ENCODE peak calls at places on chromosomes 16 and 17, in four cellular contexts. C is GM12878, G is K562, D is HepG2. Y is an unnamed sample.

GRCh38 chr17:17381438-17382059 is 78.4 kb downstream of the NT5M start:
- DNase-seq in C (no peak), G (no peak), D (peak; percentile 34), Y (no peak)

GRCh38 chr17:45353047-45353446 is 36.2 kb upstream of the MAP3K14 start:
- DNase-seq in G (peak; percentile 27), D (no peak), C (peak; percentile 79), Y (peak; percentile 4)

GRCh38 chr17:58302171-58302918 is 21.6 kb upstream of the MPO start:
- DNase-seq in G (no peak), C (no peak), D (no peak), Y (no peak)

GRCh38 chr16:66266436-66267286 is 99.8 kb upstream of the CDH5 start:
- DNase-seq in G (no peak), C (no peak), D (no peak), Y (no peak)

GRCh38 chr17:48553837-48554236 is 8.9 kb upstream of the HOXB2 start:
- DNase-seq in D (no peak), C (no peak), G (no peak), Y (no peak)

GRCh38 chr16:88414521-88415380 is 32.0 kb downstream of the ZNF469 start:
- DNase-seq in C (no peak), G (no peak), D (no peak), Y (no peak)

GRCh38 chr17:1562178-1562643 is 381 bp downstream of the PITPNA start:
- DNase-seq in D (no peak), G (peak; percentile 74), C (no peak), Y (no peak)

GRCh38 chr16:85990861-85991301 is 91.9 kb downstream of the IRF8 start:
- DNase-seq in D (no peak), C (peak; percentile 68), G (no peak), Y (no peak)

GRCh38 chr17:76014100-76014924 is 12.8 kb downstream of the EVPL start:
- DNase-seq in D (peak; percentile 72), C (no peak), G (peak; percentile 89), Y (peak; percentile 93)

GRCh38 chr16:85114909-85115567 is 2.8 kb upstream of the CIBAR2 start:
- DNase-seq in D (peak; percentile 78), C (peak; percentile 56), G (peak; percentile 92), Y (peak; percentile 90)

GRCh38 chr17:29664743-29665479 is 42.2 kb upstream of the CORO6 start:
- DNase-seq in D (no peak), G (peak; percentile 34), C (no peak), Y (no peak)

GRCh38 chr17:6551909-6552768 is 4.2 kb downstream of the PITPNM3 start:
- DNase-seq in G (no peak), D (no peak), C (no peak), Y (no peak)

GRCh38 chr16:26672206-26672605 is 394.5 kb upstream of the C16orf82 start:
- DNase-seq in C (no peak), G (no peak), D (no peak), Y (no peak)

GRCh38 chr16:66859397-66860068 is 15.3 kb downstream of the CA7 start:
- DNase-seq in C (no peak), G (peak; percentile 3), D (no peak), Y (no peak)

GRCh38 chr17:70169707-70170597 is 620 bp downstream of the KCNJ2 start:
- DNase-seq in G (no peak), C (no peak), D (no peak), Y (no peak)

GRCh38 chr16:84726079-84726669 is 26.4 kb downstream of the USP10 start:
- DNase-seq in D (peak; percentile 70), G (peak; percentile 67), C (no peak), Y (peak; percentile 68)

GRCh38 chr16:75506567-75506966 is 11.3 kb upstream of the CHST6 start:
- DNase-seq in G (no peak), C (no peak), D (peak; percentile 79), Y (no peak)

GRCh38 chr17:66290097-66290722 is 12.2 kb upstream of the PRKCA start:
- DNase-seq in C (no peak), D (peak; percentile 53), G (no peak), Y (no peak)

GRCh38 chr16:87076331-87076949 is 240.8 kb downstream of the C16orf95 start:
- DNase-seq in G (no peak), D (no peak), C (no peak), Y (no peak)

GRCh38 chr17:32673964-32674363 is 187.2 kb downstream of the CDK5R1 start:
- DNase-seq in D (no peak), G (no peak), C (no peak), Y (no peak)

GRCh38 chr17:17419621-17420020 is 57.2 kb upstream of the MED9 start:
- DNase-seq in C (no peak), D (no peak), G (no peak), Y (no peak)

GRCh38 chr16:11604783-11605563 is 18.3 kb upstream of the LITAF start:
- DNase-seq in D (no peak), G (no peak), C (no peak), Y (no peak)

GRCh38 chr17:248337-249235 is 67.1 kb upstream of the DOC2B start:
- DNase-seq in C (no peak), D (no peak), G (no peak), Y (no peak)

GRCh38 chr17:70484496-70484895 is 315.2 kb downstream of the KCNJ2 start:
- DNase-seq in G (no peak), D (no peak), C (no peak), Y (no peak)

GRCh38 chr17:77890771-77891170 is 67.7 kb upstream of the TNRC6C start:
- DNase-seq in C (no peak), G (no peak), D (no peak), Y (no peak)

GRCh38 chr17:49022391-49022941 is 25.3 kb downstream of the IGF2BP1 start:
- DNase-seq in G (peak; percentile 51), C (no peak), D (peak; percentile 76), Y (no peak)

GRCh38 chr17:22267019-22267418 is 574.7 kb downstream of the KCNJ18 start:
- DNase-seq in G (no peak), C (no peak), D (no peak), Y (no peak)

GRCh38 chr16:88740727-88741055 is 34.4 kb downstream of the CTU2 start:
- DNase-seq in C (no peak), G (no peak), D (no peak), Y (no peak)

GRCh38 chr17:79087428-79088143 is 13.0 kb downstream of the ENGASE start:
- DNase-seq in D (peak; percentile 41), C (no peak), G (peak; percentile 76), Y (peak; percentile 84)

GRCh38 chr17:39666231-39666600 is 1.1 kb downstream of the TCAP start:
- DNase-seq in G (no peak), C (no peak), D (no peak), Y (no peak)

GRCh38 chr17:72498671-72499210 is 377.9 kb downstream of the SOX9 start:
- DNase-seq in G (no peak), C (no peak), D (no peak), Y (no peak)

GRCh38 chr17:80362428-80363119 is 52.4 kb upstream of the ENDOV start:
- DNase-seq in D (no peak), G (peak; percentile 23), C (no peak), Y (no peak)

GRCh38 chr16:81891734-81892364 is 112.8 kb downstream of the PLCG2 start:
- DNase-seq in D (no peak), G (no peak), C (no peak), Y (no peak)

GRCh38 chr17:41919840-41920579 is 1.3 kb upstream of the ACLY start:
- DNase-seq in G (no peak), C (no peak), D (no peak), Y (no peak)

GRCh38 chr17:8725881-8726280 is 18.8 kb downstream of the CCDC42 start:
- DNase-seq in G (no peak), D (no peak), C (no peak), Y (no peak)

GRCh38 chr17:68491381-68491849 is 20.8 kb upstream of the PRKAR1A start:
- DNase-seq in G (no peak), C (no peak), D (no peak), Y (no peak)
- TF ChIP-seq TARDBP in G (no peak), C (no peak), D (no peak), Y (no peak)

DNA sequence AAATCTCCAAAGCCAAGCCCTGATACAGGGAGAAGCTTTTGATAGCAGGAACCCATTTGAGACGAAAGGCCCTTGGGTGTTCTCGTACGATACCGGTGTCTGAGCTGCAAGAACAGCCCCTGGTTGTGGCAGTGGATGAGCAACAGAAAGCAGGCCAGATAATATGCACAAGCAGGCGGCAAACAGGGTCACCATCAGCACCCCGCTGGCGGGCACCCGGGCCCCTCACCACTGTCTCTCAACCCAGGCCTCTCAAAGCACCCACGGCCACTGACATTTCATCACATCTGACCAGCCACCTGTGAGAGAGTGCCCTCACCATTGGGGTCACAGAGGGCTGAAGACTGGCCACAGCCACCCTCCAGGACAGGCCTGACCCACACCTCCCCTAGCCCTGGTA is 230.4 kb downstream of the C16orf78 start:
- DNase-seq in D (no peak), C (no peak), G (no peak), Y (no peak)
- TF ChIP-seq SP1 in D (no peak), C (no peak), G (no peak), Y (no peak)

DNA sequence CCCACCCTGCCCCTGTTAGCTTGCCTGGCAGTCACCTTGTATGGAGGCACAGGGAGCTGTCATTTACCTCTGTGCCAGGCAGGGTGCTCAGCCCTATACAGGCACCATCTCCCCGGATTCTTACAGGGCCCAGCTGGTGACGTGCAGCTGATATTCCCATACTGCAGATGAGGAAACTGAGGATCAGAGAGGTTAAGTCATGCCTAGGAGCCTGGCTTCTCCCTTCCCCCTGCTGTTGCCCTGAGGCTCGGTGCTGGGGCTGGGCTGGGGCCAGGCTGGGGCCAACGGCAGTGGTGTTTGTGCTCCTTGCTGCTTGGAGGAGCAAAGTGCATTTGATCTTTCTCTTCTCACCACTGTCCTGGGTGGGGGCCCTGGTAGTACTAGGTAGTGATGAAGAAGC is 54.8 kb upstream of the IL34 start:
- DNase-seq in G (no peak), C (no peak), D (no peak), Y (no peak)
- TF ChIP-seq TARDBP in G (no peak), C (no peak), D (no peak), Y (no peak)

DNA sequence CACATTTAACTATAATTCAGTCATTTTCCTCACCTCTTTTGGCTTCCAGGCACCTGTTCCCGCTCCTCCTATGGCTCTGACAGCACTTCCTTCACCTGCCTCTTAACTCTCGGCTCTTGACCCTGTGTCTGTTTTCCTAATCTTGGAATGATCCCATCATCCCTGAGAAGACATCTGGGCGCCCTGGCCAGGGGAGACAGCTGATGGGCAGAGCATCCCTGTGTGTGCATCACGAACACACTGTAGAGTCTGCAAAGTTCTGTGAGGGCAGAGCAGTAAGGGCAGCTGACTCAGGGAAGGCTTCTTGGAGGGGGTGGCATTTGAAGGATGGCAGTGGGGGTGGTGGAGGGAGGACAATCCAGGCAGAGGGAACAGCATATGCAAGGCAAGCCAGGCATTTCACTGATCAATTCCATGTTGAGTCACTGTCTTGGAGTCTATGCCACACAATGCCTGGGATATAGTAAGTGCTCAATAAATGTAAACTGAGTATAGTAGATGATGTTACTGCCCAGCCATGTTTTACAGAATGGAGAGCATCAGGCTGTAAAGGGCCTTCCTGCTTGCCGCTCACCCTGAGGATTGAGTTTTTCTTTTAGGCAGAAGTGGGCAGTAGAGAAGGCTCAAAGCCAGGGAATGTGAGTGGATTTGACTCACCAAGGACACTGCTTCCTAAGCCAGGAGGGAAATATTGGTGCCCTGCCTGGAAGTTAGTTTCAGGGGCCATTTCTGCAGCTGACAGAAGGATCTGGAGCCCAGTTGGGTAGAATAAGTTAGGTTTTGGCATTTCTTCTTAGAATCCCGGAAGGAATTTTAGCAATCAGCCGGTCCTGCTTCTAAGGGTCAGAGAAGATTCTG is 5.8 kb upstream of the RAB11FIP4 start:
- DNase-seq in D (no peak), C (no peak), G (no peak), Y (no peak)
- TF ChIP-seq SP1 in D (no peak), C (no peak), G (no peak), Y (no peak)

Y was measured in HEK293T.